ENCODE peak calls at places on chromosomes 16 and 17, in eight cellular contexts. O is mammary epithelial cell; G is heart right ventricle; K is CD8-positive, alpha-beta T cell; U is naive thymus-derived CD4-positive, alpha-beta T cell; I is aorta; D is heart left ventricle; E is neuronal stem cell. B is an unnamed sample.
A peak's percentile ranks its signal among the peaks of the same experiment; 100 is the strongest.

GRCh38 chr16:28543072-28543471 is 4.3 kb upstream of the NUPR1 start:
- DNase-seq in O (no peak), G (no peak), K (no peak), U (no peak), I (peak; percentile 83), D (no peak), E (no peak), B (no peak)

GRCh38 chr17:38852771-38853291 is 690 bp downstream of the RPL23 start:
- DNase-seq in O (no peak), G (no peak), K (no peak), U (peak; percentile 41), I (no peak), D (no peak), E (no peak), B (no peak)

GRCh38 chr17:17041018-17041521 is 1.2 kb upstream of the MPRIP start:
- DNase-seq in O (peak; percentile 40), G (no peak), K (no peak), U (no peak), I (no peak), D (no peak), E (no peak), B (no peak)

GRCh38 chr16:56345406-56346050 is 79.8 kb downstream of the AMFR start:
- DNase-seq in O (no peak), G (no peak), K (no peak), U (no peak), I (peak; percentile 33), D (no peak), E (no peak), B (no peak)

GRCh38 chr16:25692307-25692706 is 548 bp downstream of the HS3ST4 start:
- DNase-seq in O (no peak), G (peak; percentile 6), K (no peak), U (no peak), I (no peak), D (no peak), E (no peak), B (no peak)

GRCh38 chr17:47956818-47957590 is 679 bp downstream of the PRR15L start:
- DNase-seq in O (no peak), G (no peak), K (no peak), U (no peak), I (no peak), D (no peak), E (no peak), B (no peak)

GRCh38 chr16:12208341-12209035 is 232.0 kb downstream of the SNX29 start:
- DNase-seq in O (peak; percentile 16), G (no peak), K (no peak), U (no peak), I (no peak), D (no peak), E (no peak), B (no peak)

GRCh38 chr16:48687421-48688038 is 77.5 kb upstream of the N4BP1 start:
- DNase-seq in O (peak; percentile 60), G (peak; percentile 20), K (no peak), U (no peak), I (peak; percentile 52), D (peak; percentile 28), E (peak; percentile 70), B (peak; percentile 65)

GRCh38 chr17:64200080-64201042 is 62.7 kb downstream of the TEX2 start:
- DNase-seq in O (no peak), G (no peak), K (no peak), U (no peak), I (no peak), D (no peak), E (no peak), B (no peak)

GRCh38 chr16:57977418-57978069 is 6.6 kb upstream of the CNGB1 start:
- DNase-seq in O (no peak), G (no peak), K (no peak), U (no peak), I (peak; percentile 29), D (no peak), E (no peak), B (no peak)

GRCh38 chr17:9522074-9522473 is 53.5 kb downstream of the STX8 start:
- DNase-seq in O (peak; percentile 14), G (no peak), K (no peak), U (no peak), I (no peak), D (no peak), E (peak; percentile 40), B (no peak)

GRCh38 chr16:17289671-17290070 is 181.1 kb downstream of the XYLT1 start:
- DNase-seq in O (no peak), G (no peak), K (no peak), U (no peak), I (no peak), D (no peak), E (no peak), B (no peak)

GRCh38 chr16:71629617-71630016 is 3.6 kb downstream of the MARVELD3 start:
- DNase-seq in O (no peak), G (no peak), K (no peak), U (no peak), I (no peak), D (no peak), E (no peak), B (no peak)

GRCh38 chr17:30377574-30377973 is 1.2 kb upstream of the CPD start:
- DNase-seq in O (no peak), G (no peak), K (no peak), U (no peak), I (no peak), D (no peak), E (no peak), B (no peak)

GRCh38 chr16:20372696-20373095 is 20.2 kb upstream of the UMOD start:
- DNase-seq in O (no peak), G (no peak), K (no peak), U (no peak), I (no peak), D (no peak), E (no peak), B (no peak)

GRCh38 chr17:4147751-4148310 is 4.8 kb downstream of the CYB5D2 start:
- DNase-seq in O (no peak), G (no peak), K (no peak), U (no peak), I (no peak), D (no peak), E (no peak), B (no peak)

GRCh38 chr17:17493986-17494466 is 2.2 kb downstream of the RASD1 start:
- DNase-seq in O (no peak), G (no peak), K (no peak), U (no peak), I (no peak), D (no peak), E (no peak), B (no peak)

DNA sequence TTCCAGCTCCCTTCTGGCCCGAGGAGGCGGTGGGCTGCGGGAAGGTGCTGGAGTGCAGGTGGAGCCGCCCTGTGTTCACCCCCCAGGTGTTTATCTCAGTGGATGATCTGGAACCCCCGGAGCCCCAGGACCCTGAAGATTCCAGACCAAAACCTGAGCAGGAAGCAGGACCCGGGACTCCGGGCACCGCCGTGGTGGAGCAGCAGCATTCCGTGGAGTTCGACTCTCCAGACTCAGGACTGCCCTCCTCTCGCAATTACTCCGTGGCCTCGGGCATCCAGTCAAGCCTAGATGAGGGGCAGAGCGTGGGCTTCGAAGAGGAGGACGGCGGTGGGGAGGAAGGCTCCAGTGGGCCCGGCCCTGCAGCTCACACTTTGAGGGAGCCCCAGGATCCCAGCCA is 25.5 kb downstream of the MNT start:
- DNase-seq in O (no peak), G (no peak), K (no peak), U (no peak), I (no peak), D (no peak), E (no peak), B (no peak)
- H3K36me3 ChIP-seq in O (no peaks in the 10 kb centered on the region), G (no peaks in the 10 kb centered on the region), K (peaks cover 34% of the 10 kb centered on the region), U (no peaks in the 10 kb centered on the region), I (no peaks in the 10 kb centered on the region), D (peaks cover 80% of the 10 kb centered on the region), E (peaks cover 47% of the 10 kb centered on the region), B (peaks cover 37% of the 10 kb centered on the region)

GRCh38 chr17:1592751-1593629 is 30.4 kb upstream of the PITPNA start:
- DNase-seq in O (no peak), G (no peak), K (no peak), U (no peak), I (no peak), D (no peak), E (no peak), B (no peak)

GRCh38 chr17:1588781-1589585 is 26.4 kb upstream of the PITPNA start:
- DNase-seq in O (no peak), G (no peak), K (no peak), U (no peak), I (no peak), D (no peak), E (no peak), B (no peak)

GRCh38 chr17:1590747-1591473 is 28.3 kb upstream of the PITPNA start:
- DNase-seq in O (no peak), G (no peak), K (no peak), U (no peak), I (no peak), D (no peak), E (no peak), B (no peak)

GRCh38 chr17:1591474-1592090 is 29.0 kb upstream of the PITPNA start:
- DNase-seq in O (no peak), G (no peak), K (no peak), U (no peak), I (no peak), D (no peak), E (no peak), B (no peak)

GRCh38 chr17:1590031-1590746 is 27.6 kb upstream of the PITPNA start:
- DNase-seq in O (peak; percentile 89), G (peak; percentile 67), K (no peak), U (no peak), I (peak; percentile 82), D (peak; percentile 64), E (no peak), B (peak; percentile 95)
- H3K4me3 ChIP-seq in O (no peak overlapping the region), G (no peak overlapping the region), K (no peak overlapping the region), U (no peak overlapping the region), I (no peak overlapping the region), D (no peak overlapping the region), E (no peak overlapping the region), B (no peak overlapping the region)

GRCh38 chr16:69166221-69166833 is 20.6 kb upstream of the SNTB2 start:
- DNase-seq in O (peak; percentile 42), G (no peak), K (peak; percentile 37), U (peak; percentile 28), I (no peak), D (no peak), E (no peak), B (no peak)
- H3K36me3 ChIP-seq in O (peaks cover 35% of the 10 kb centered on the region), G (no peaks in the 10 kb centered on the region), K (peaks cover 13% of the 10 kb centered on the region), U (peaks cover 7% of the 10 kb centered on the region), I (peaks cover 6% of the 10 kb centered on the region), D (peaks cover 81% of the 10 kb centered on the region), E (peaks cover 30% of the 10 kb centered on the region), B (peaks cover 57% of the 10 kb centered on the region)

GRCh38 chr16:22189473-22190168 is 16.5 kb upstream of the EEF2K start:
- DNase-seq in O (peak; percentile 70), G (peak; percentile 63), K (peak; percentile 92), U (no peak), I (peak; percentile 79), D (peak; percentile 80), E (no peak), B (peak; percentile 73)
- H3K4me3 ChIP-seq in O (peak overlapping the region; percentile 71), G (peak overlapping the region; percentile 70), K (peak overlapping the region; percentile 47), U (peak overlapping the region; percentile 69), I (peak overlapping the region; percentile 21), D (peak overlapping the region; percentile 93), E (peak overlapping the region; percentile 70), B (peak overlapping the region; percentile 77)

GRCh38 chr17:37147301-37147812 is 198.6 kb downstream of the AATF start:
- DNase-seq in O (peak; percentile 50), G (no peak), K (no peak), U (peak; percentile 4), I (no peak), D (no peak), E (no peak), B (no peak)
- H3K36me3 ChIP-seq in O (peaks cover 14% of the 10 kb centered on the region), G (no peaks in the 10 kb centered on the region), K (no peaks in the 10 kb centered on the region), U (no peaks in the 10 kb centered on the region), I (no peaks in the 10 kb centered on the region), D (peaks cover 5% of the 10 kb centered on the region), E (peaks cover 14% of the 10 kb centered on the region), B (no peaks in the 10 kb centered on the region)